ENCODE peak calls at places on chromosomes 12 and 14, in nine cellular contexts. O, S, D, V, Z, Q, L, J and U are unnamed samples.

GRCh38 chr14:52015411-52016030 is 26.2 kb downstream of the RTRAF start:
- DNase-seq in Z (no peak), V (peak), S (peak), J (peak), O (peak), D (peak), L (peak), Q (peak), U (peak)

GRCh38 chr12:48286665-48287064 is 64.1 kb downstream of the ZNF641 start:
- DNase-seq in Q (no peak), D (no peak), L (peak), V (peak), O (peak), S (no peak), J (peak), Z (no peak), U (peak)

GRCh38 chr14:101064718-101065117 is 161.2 kb upstream of the RTL1 start:
- DNase-seq in J (no peak), Z (no peak), V (no peak), Q (no peak), S (no peak), O (no peak), D (no peak), L (no peak), U (no peak)

GRCh38 chr12:127400231-127400630 is 866.7 kb upstream of the TMEM132C start:
- DNase-seq in Z (no peak), J (no peak), D (no peak), V (no peak), Q (no peak), S (no peak), O (no peak), L (peak), U (no peak)

GRCh38 chr12:90023207-90023870 is 314.7 kb upstream of the ATP2B1 start:
- DNase-seq in V (no peak), O (no peak), L (peak), Z (no peak), D (no peak), S (no peak), J (no peak), Q (no peak), U (no peak)

GRCh38 chr12:122021822-122022392 is at the start of gene BCL7A:
- DNase-seq in Z (peak), S (peak), J (peak), D (peak), O (peak), L (peak), V (peak), Q (peak), U (peak)

GRCh38 chr14:37515761-37516160 is 79.3 kb downstream of the FOXA1 start:
- DNase-seq in L (no peak), S (no peak), V (no peak), O (no peak), Z (no peak), J (no peak), D (no peak), Q (no peak), U (no peak)

GRCh38 chr14:91406451-91406850 is 11.2 kb downstream of the CCDC88C start:
- DNase-seq in V (no peak), S (no peak), L (no peak), Q (no peak), O (no peak), D (no peak), J (no peak), Z (no peak), U (no peak)

GRCh38 chr12:85424581-85425348 is 144.7 kb downstream of the ALX1 start:
- DNase-seq in S (peak), L (peak), Z (no peak), V (peak), D (peak), O (peak), J (peak), Q (peak), U (peak)

GRCh38 chr12:49225551-49226166 is 36.8 kb upstream of the TUBA1A start:
- DNase-seq in Z (no peak), D (no peak), O (peak), Q (peak), J (peak), L (peak), S (no peak), V (no peak), U (no peak)

GRCh38 chr12:100688451-100688864 is 106.1 kb upstream of the ANO4 start:
- DNase-seq in D (no peak), O (no peak), Q (no peak), Z (no peak), V (no peak), J (no peak), L (no peak), S (no peak), U (no peak)

GRCh38 chr14:90625445-90625844 is 190.8 kb downstream of the TTC7B start:
- DNase-seq in O (no peak), D (no peak), S (no peak), Q (no peak), L (no peak), J (no peak), V (no peak), Z (no peak), U (no peak)

GRCh38 chr14:64060648-64061096 is 207.9 kb downstream of the SYNE2 start:
- DNase-seq in S (no peak), D (peak), Q (no peak), O (peak), Z (peak), V (no peak), J (peak), L (peak), U (peak)

GRCh38 chr12:2691340-2692111 is 103.2 kb upstream of the FKBP4 start:
- DNase-seq in Z (peak), S (no peak), Q (no peak), D (peak), V (peak), O (peak), J (peak), L (no peak), U (peak)

GRCh38 chr14:104229621-104230041 is 91.2 kb downstream of the KIF26A start:
- DNase-seq in L (no peak), V (no peak), Z (no peak), D (no peak), Q (no peak), S (no peak), J (no peak), O (no peak), U (no peak)

GRCh38 chr14:43019826-43020225 is 1413.2 kb downstream of the LRFN5 start:
- DNase-seq in Q (no peak), D (no peak), O (no peak), Z (no peak), S (no peak), V (no peak), J (no peak), L (no peak), U (no peak)

GRCh38 chr14:102928412-102929348 is 6.2 kb downstream of the AMN start:
- DNase-seq in Q (peak), O (peak), Z (peak), J (peak), S (no peak), L (no peak), V (peak), D (peak), U (peak)

GRCh38 chr14:77615231-77616132 is 955 bp downstream of the SPTLC2 start:
- DNase-seq in D (no peak), V (peak), O (peak), Z (peak), J (peak), Q (peak), S (peak), L (peak), U (peak)

GRCh38 chr12:117067016-117067415 is 32.2 kb downstream of the TESC start:
- DNase-seq in L (no peak), J (no peak), Z (no peak), V (peak), S (no peak), Q (no peak), O (no peak), D (no peak), U (no peak)

GRCh38 chr14:67166450-67166853 is 22.8 kb upstream of the GARIN2 start:
- DNase-seq in S (peak), Q (peak), Z (peak), L (peak), O (peak), D (no peak), J (peak), V (peak), U (peak)

GRCh38 chr12:49335955-49336644 is 888 bp downstream of the C1QL4 start:
- DNase-seq in Q (no peak), S (no peak), O (no peak), V (peak), Z (no peak), J (peak), L (no peak), D (peak), U (no peak)

GRCh38 chr14:105021656-105022275 is 883 bp upstream of the CDCA4 start:
- DNase-seq in Z (no peak), O (peak), D (peak), L (peak), V (peak), J (peak), Q (peak), S (peak), U (peak)

GRCh38 chr12:2299207-2299606 is 246.4 kb downstream of the CACNA1C start:
- DNase-seq in S (no peak), L (no peak), O (no peak), D (no peak), V (peak), Z (no peak), Q (no peak), J (no peak), U (peak)

GRCh38 chr12:24172031-24172772 is 222.7 kb upstream of the SOX5 start:
- DNase-seq in L (no peak), V (no peak), Q (no peak), O (no peak), S (no peak), D (no peak), J (peak), Z (no peak), U (no peak)

GRCh38 chr14:21352587-21352986 is 31.2 kb downstream of the SUPT16H start:
- DNase-seq in Q (no peak), J (no peak), V (no peak), L (no peak), O (no peak), S (no peak), D (no peak), Z (no peak), U (peak)

GRCh38 chr14:50257728-50258127 is 26.4 kb upstream of the SOS2 start:
- DNase-seq in L (no peak), Q (no peak), O (no peak), S (no peak), Z (no peak), D (no peak), V (no peak), J (no peak), U (no peak)

GRCh38 chr12:24436667-24437066 is 487.2 kb upstream of the SOX5 start:
- DNase-seq in D (no peak), Z (no peak), J (peak), S (no peak), V (no peak), L (no peak), O (no peak), Q (no peak), U (no peak)

GRCh38 chr12:131640436-131640969 is 70.4 kb upstream of the SFSWAP start:
- DNase-seq in D (no peak), O (no peak), V (no peak), Z (no peak), Q (no peak), J (no peak), L (no peak), S (peak), U (no peak)

GRCh38 chr14:86672071-86672470 is 1142.1 kb downstream of the FLRT2 start:
- DNase-seq in J (no peak), Q (no peak), D (no peak), Z (no peak), V (no peak), S (no peak), O (no peak), L (no peak), U (no peak)

GRCh38 chr12:79983969-79984629 is 49.2 kb upstream of the PPP1R12A start:
- DNase-seq in S (no peak), L (peak), Q (peak), Z (no peak), V (peak), J (no peak), O (no peak), D (no peak), U (no peak)

GRCh38 chr14:68807148-68807600 is 14.3 kb upstream of the ZFP36L1 start:
- DNase-seq in Q (peak), O (peak), Z (no peak), J (no peak), S (peak), L (no peak), V (peak), D (peak), U (peak)

GRCh38 chr12:65496617-65497016 is 218.1 kb downstream of the MSRB3 start:
- DNase-seq in O (no peak), L (no peak), Q (peak), Z (no peak), S (no peak), V (peak), D (no peak), J (no peak), U (no peak)

GRCh38 chr12:113298861-113299545 is 35.9 kb downstream of the SLC8B1 start:
- DNase-seq in S (no peak), Z (no peak), D (no peak), V (no peak), Q (no peak), J (no peak), O (peak), L (no peak), U (no peak)

GRCh38 chr12:103085541-103085940 is 128.1 kb downstream of the ASCL1 start:
- DNase-seq in J (no peak), S (no peak), O (no peak), L (no peak), Q (no peak), V (no peak), D (no peak), Z (no peak), U (no peak)

DNA sequence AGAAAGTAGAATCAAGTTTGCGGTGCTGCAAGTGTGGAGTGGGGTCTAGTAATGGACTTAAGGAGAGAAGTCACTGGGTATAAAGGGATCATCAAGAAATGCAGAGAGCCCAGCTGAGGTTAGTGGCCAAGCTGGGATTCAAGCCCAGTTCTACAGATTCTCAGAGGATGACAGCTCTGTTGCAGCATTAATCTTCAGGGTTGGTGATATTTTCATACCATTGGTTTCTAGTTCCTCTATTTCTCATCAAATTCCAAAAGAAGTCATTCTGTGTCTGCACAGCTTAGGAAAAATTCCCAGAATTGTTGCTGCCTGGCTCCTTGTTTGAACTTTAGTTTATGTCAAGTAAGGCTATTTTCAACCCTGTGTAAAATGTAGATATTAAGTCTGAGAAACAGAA is 169.5 kb upstream of the NTF3 start:
- DNase-seq in V (no peak), Z (no peak), D (no peak), L (no peak), J (no peak), Q (peak), S (no peak), O (no peak), U (no peak)
- H3K4me2 ChIP-seq in V (no peak), Z (no peak), D (no peak), L (no peak), J (no peak), Q (peak), S (peak), O (no peak), U (no peak)

GRCh38 chr12:19706936-19707335 is 267.6 kb downstream of the AEBP2 start:
- DNase-seq in Q (peak), L (no peak), J (no peak), V (no peak), Z (no peak), S (no peak), D (no peak), O (no peak), U (no peak)

GRCh38 chr12:19707948-19708409 is 268.7 kb downstream of the AEBP2 start:
- DNase-seq in O (peak), L (peak), Q (peak), S (no peak), J (no peak), V (no peak), Z (no peak), D (no peak), U (no peak)

GRCh38 chr12:19709889-19710288 is 270.6 kb downstream of the AEBP2 start:
- DNase-seq in L (no peak), D (no peak), V (no peak), O (no peak), Z (no peak), S (no peak), J (no peak), Q (peak), U (no peak)

GRCh38 chr12:19700969-19701368 is 261.7 kb downstream of the AEBP2 start:
- DNase-seq in L (no peak), Q (no peak), Z (no peak), V (no peak), D (no peak), O (no peak), S (no peak), J (no peak), U (no peak)

GRCh38 chr12:19704966-19705365 is 265.7 kb downstream of the AEBP2 start:
- DNase-seq in Z (no peak), L (no peak), D (no peak), V (no peak), S (no peak), Q (no peak), O (no peak), J (no peak), U (no peak)
- H3K4me2 ChIP-seq in Z (no peak), L (no peak), D (no peak), V (no peak), S (no peak), Q (no peak), O (no peak), J (no peak), U (no peak)

GRCh38 chr14:74946659-74947281 is 8.6 kb downstream of the PGF start:
- DNase-seq in Q (no peak), J (no peak), D (no peak), O (peak), Z (no peak), L (no peak), S (peak), V (no peak), U (no peak)

GRCh38 chr14:74945852-74946658 is 9.3 kb downstream of the PGF start:
- DNase-seq in J (peak), S (peak), D (peak), Z (peak), L (peak), V (peak), Q (peak), O (peak), U (peak)

GRCh38 chr14:74947353-74948227 is 7.8 kb downstream of the PGF start:
- DNase-seq in J (no peak), Z (no peak), Q (no peak), L (no peak), S (no peak), V (no peak), D (no peak), O (no peak), U (no peak)

GRCh38 chr14:74942608-74943007 is 12.8 kb downstream of the PGF start:
- DNase-seq in V (no peak), Z (no peak), D (no peak), L (no peak), O (peak), Q (no peak), J (no peak), S (no peak), U (no peak)

GRCh38 chr14:74945261-74945851 is 10.0 kb downstream of the PGF start:
- DNase-seq in L (peak), Q (no peak), D (peak), J (peak), V (peak), O (peak), Z (peak), S (peak), U (peak)
- H3K4me2 ChIP-seq in L (peak), Q (no peak), D (no peak), J (peak), V (no peak), O (peak), Z (no peak), S (no peak), U (no peak)

DNA sequence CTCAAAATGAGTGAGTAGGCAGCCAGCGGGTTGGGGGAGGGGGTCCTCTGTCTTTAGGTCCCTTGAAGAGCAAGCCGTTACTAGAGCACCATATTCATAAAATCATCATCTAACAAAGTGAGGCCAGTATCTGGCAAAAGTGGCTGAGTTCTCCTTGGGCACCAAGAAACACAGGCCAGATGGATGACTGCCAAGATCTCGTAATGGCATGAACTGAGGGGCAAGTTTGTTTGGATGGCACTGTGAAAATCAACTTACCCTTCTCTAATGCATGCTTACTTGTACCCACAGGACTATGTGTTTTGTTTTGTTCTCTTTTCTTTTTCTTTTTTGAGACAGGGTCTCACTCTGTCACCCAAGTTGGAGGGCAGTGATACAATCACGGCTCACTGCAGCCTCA is 41.6 kb downstream of the GNPTAB start:
- DNase-seq in Z (no peak), V (no peak), S (no peak), L (no peak), Q (no peak), D (no peak), J (no peak), O (no peak), U (no peak)
- H3K4me2 ChIP-seq in Z (no peak), V (no peak), S (no peak), L (no peak), Q (no peak), D (no peak), J (no peak), O (no peak), U (no peak)

DNA sequence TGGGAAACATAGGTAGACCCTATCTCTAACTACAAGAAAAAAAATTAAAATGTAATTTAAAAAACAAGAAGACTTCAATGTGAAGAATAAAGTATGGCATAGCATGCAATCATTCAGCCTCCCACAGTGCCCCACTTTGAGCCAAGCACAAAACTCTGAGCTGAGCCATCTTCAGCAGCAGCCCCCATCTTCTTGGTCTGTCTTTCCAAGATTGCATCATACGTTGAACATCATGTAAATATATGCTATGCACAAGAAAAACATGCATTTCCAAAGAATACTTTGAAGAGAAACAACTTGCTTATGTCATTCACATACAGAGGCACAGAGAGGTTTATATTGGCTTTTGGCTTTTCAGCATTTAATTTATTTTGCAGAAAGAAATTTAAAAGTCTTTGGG is 105.8 kb upstream of the TMPO start:
- DNase-seq in D (no peak), S (no peak), J (no peak), O (no peak), Z (no peak), L (no peak), Q (no peak), V (no peak), U (no peak)
- H3K4me2 ChIP-seq in D (no peak), S (no peak), J (no peak), O (no peak), Z (no peak), L (no peak), Q (no peak), V (no peak), U (no peak)